ENCODE peak calls at places on chromosomes 11 and 22, in nine cellular contexts. R, T, X, F, C, I, Y, M and P are unnamed samples.

GRCh38 chr11:8531312-8531711 is 62.7 kb downstream of the STK33 start:
- DNase-seq in R (peak; percentile 90), T (no peak), X (peak; percentile 42), F (no peak), C (no peak), I (no peak), Y (no peak), M (no peak), P (no peak)

GRCh38 chr22:36384766-36385400 is 2.9 kb downstream of the MYH9 start:
- DNase-seq in R (no peak), T (no peak), X (no peak), F (no peak), C (no peak), I (peak; percentile 36), Y (no peak), M (no peak), P (no peak)

GRCh38 chr11:100777118-100777517 is 90.0 kb downstream of the ARHGAP42 start:
- DNase-seq in R (no peak), T (no peak), X (no peak), F (no peak), C (no peak), I (no peak), Y (peak; percentile 61), M (peak; percentile 59), P (no peak)

GRCh38 chr11:8384199-8384821 is 120.6 kb upstream of the LMO1 start:
- DNase-seq in R (no peak), T (no peak), X (no peak), F (no peak), C (no peak), I (no peak), Y (peak; percentile 46), M (peak; percentile 88), P (no peak)

GRCh38 chr22:27088026-27088425 is 430.6 kb downstream of the MIAT start:
- DNase-seq in R (no peak), T (no peak), X (no peak), F (no peak), C (no peak), I (no peak), Y (no peak), M (no peak), P (no peak)

GRCh38 chr11:78941226-78941851 is 366.7 kb upstream of the NARS2 start:
- DNase-seq in R (peak; percentile 41), T (no peak), X (no peak), F (no peak), C (no peak), I (no peak), Y (no peak), M (no peak), P (no peak)

GRCh38 chr11:72135891-72136676 is 559 bp downstream of the FOLR3 start:
- DNase-seq in R (no peak), T (no peak), X (no peak), F (no peak), C (no peak), I (no peak), Y (no peak), M (no peak), P (no peak)

GRCh38 chr11:70778828-70779365 is 380.6 kb downstream of the CTTN start:
- DNase-seq in R (no peak), T (no peak), X (no peak), F (no peak), C (no peak), I (no peak), Y (no peak), M (no peak), P (no peak)

GRCh38 chr11:46105134-46105628 is 16.1 kb downstream of the PHF21A start:
- DNase-seq in R (no peak), T (no peak), X (no peak), F (no peak), C (no peak), I (no peak), Y (no peak), M (no peak), P (no peak)

GRCh38 chr11:76768091-76769047 is 14.8 kb upstream of the TSKU start:
- DNase-seq in R (no peak), T (no peak), X (peak; percentile 79), F (peak; percentile 73), C (no peak), I (no peak), Y (peak; percentile 71), M (no peak), P (peak; percentile 77)

GRCh38 chr22:39115570-39115969 is 18.5 kb downstream of the APOBEC3H start:
- DNase-seq in R (no peak), T (no peak), X (no peak), F (no peak), C (no peak), I (no peak), Y (no peak), M (no peak), P (no peak)

GRCh38 chr11:12529041-12529440 is 145.2 kb upstream of the TEAD1 start:
- DNase-seq in R (no peak), T (no peak), X (no peak), F (no peak), C (no peak), I (no peak), Y (no peak), M (no peak), P (no peak)

GRCh38 chr11:71433648-71434450 is 14.3 kb downstream of the DHCR7 start:
- DNase-seq in R (no peak), T (no peak), X (peak; percentile 76), F (peak; percentile 84), C (no peak), I (no peak), Y (peak; percentile 26), M (no peak), P (peak; percentile 35)

GRCh38 chr22:23036684-23037428 is 33.5 kb upstream of the GNAZ start:
- DNase-seq in R (no peak), T (no peak), X (no peak), F (peak; percentile 9), C (peak; percentile 4), I (no peak), Y (no peak), M (no peak), P (no peak)

GRCh38 chr11:44788536-44789227 is 61.9 kb downstream of the TSPAN18 start:
- DNase-seq in R (no peak), T (no peak), X (no peak), F (no peak), C (no peak), I (no peak), Y (no peak), M (no peak), P (no peak)

GRCh38 chr11:64523456-64524187 is 67.4 kb upstream of the SLC22A12 start:
- DNase-seq in R (no peak), T (no peak), X (no peak), F (no peak), C (no peak), I (no peak), Y (no peak), M (no peak), P (no peak)

GRCh38 chr11:13525257-13525656 is 29.5 kb upstream of the PTH start:
- DNase-seq in R (no peak), T (no peak), X (no peak), F (no peak), C (no peak), I (no peak), Y (no peak), M (no peak), P (no peak)

GRCh38 chr11:93017821-93018690 is 48.6 kb downstream of the MTNR1B start:
- DNase-seq in R (no peak), T (no peak), X (no peak), F (no peak), C (no peak), I (no peak), Y (peak; percentile 28), M (no peak), P (no peak)

GRCh38 chr22:21567456-21568206 is at the start of gene UBE2L3:
- DNase-seq in R (peak; percentile 88), T (peak; percentile 81), X (peak; percentile 91), F (peak; percentile 91), C (peak; percentile 75), I (peak; percentile 75), Y (peak; percentile 81), M (no peak), P (peak; percentile 76)

GRCh38 chr11:134980819-134981710 is 569.0 kb upstream of the B3GAT1 start:
- DNase-seq in R (no peak), T (no peak), X (no peak), F (no peak), C (no peak), I (no peak), Y (no peak), M (no peak), P (no peak)

GRCh38 chr11:3380706-3381570 is 2.0 kb upstream of the ZNF195 start:
- DNase-seq in R (no peak), T (no peak), X (no peak), F (no peak), C (no peak), I (no peak), Y (no peak), M (no peak), P (no peak)

GRCh38 chr11:63532799-63533475 is 3.7 kb upstream of the PLAAT4 start:
- DNase-seq in R (no peak), T (no peak), X (no peak), F (no peak), C (no peak), I (no peak), Y (no peak), M (no peak), P (no peak)

GRCh38 chr11:29527391-29527936 is 489.4 kb downstream of the KCNA4 start:
- DNase-seq in R (no peak), T (no peak), X (no peak), F (no peak), C (no peak), I (no peak), Y (peak; percentile 31), M (peak; percentile 99), P (no peak)

GRCh38 chr22:23193882-23194281 is 13.6 kb downstream of the BCR start:
- DNase-seq in R (no peak), T (no peak), X (no peak), F (no peak), C (no peak), I (no peak), Y (no peak), M (no peak), P (no peak)

GRCh38 chr22:44024288-44024908 is at the start of gene PARVB:
- DNase-seq in R (peak; percentile 33), T (no peak), X (peak; percentile 69), F (no peak), C (no peak), I (no peak), Y (no peak), M (no peak), P (no peak)

GRCh38 chr22:31768422-31769059 is 14.7 kb downstream of the DEPDC5 start:
- DNase-seq in R (no peak), T (no peak), X (no peak), F (no peak), C (no peak), I (no peak), Y (no peak), M (no peak), P (no peak)

GRCh38 chr11:66188580-66188979 is 79.9 kb upstream of the RAB1B start:
- DNase-seq in R (no peak), T (no peak), X (no peak), F (no peak), C (peak; percentile 61), I (no peak), Y (no peak), M (no peak), P (no peak)

GRCh38 chr11:2708757-2709281 is 9.0 kb upstream of the KCNQ1OT1 start:
- DNase-seq in R (no peak), T (no peak), X (peak; percentile 41), F (peak; percentile 53), C (no peak), I (no peak), Y (peak; percentile 35), M (no peak), P (no peak)

GRCh38 chr22:49426618-49427266 is 400.9 kb downstream of the BRD1 start:
- DNase-seq in R (no peak), T (no peak), X (no peak), F (no peak), C (no peak), I (no peak), Y (no peak), M (no peak), P (no peak)

GRCh38 chr11:87330072-87330678 is 292.4 kb downstream of the TMEM135 start:
- DNase-seq in R (no peak), T (no peak), X (no peak), F (no peak), C (no peak), I (no peak), Y (no peak), M (no peak), P (no peak)

GRCh38 chr11:18615628-18616392 is 16.2 kb downstream of the MISFA start:
- DNase-seq in R (no peak), T (no peak), X (no peak), F (no peak), C (no peak), I (no peak), Y (no peak), M (no peak), P (no peak)